ENCODE peak calls at places on chromosomes 16 and 17, in six cellular contexts. L is tibial artery, W is HCT116, O is HFFc6, E is AG09319, A is heart right ventricle. U is an unnamed sample.

GRCh38 chr16:54998834-54999233 is 68.2 kb downstream of the IRX5 start:
- DNase-seq in L (no peak), W (no peak), O (no peak), E (no peak), A (no peak), U (no peak)

GRCh38 chr17:50127661-50128361 is 2.1 kb downstream of the SAMD14 start:
- DNase-seq in L (no peak), W (no peak), O (no peak), E (no peak), A (no peak), U (no peak)

GRCh38 chr16:11445486-11445885 is 100.2 kb downstream of the RMI2 start:
- DNase-seq in L (no peak), W (no peak), O (no peak), E (no peak), A (no peak), U (no peak)

GRCh38 chr17:47388825-47389224 is 65.1 kb downstream of the EFCAB13 start:
- DNase-seq in L (no peak), W (no peak), O (no peak), E (no peak), A (no peak), U (no peak)

GRCh38 chr16:50263940-50264929 is 2.1 kb upstream of the ADCY7 start:
- DNase-seq in L (no peak), W (no peak), O (no peak), E (no peak), A (no peak), U (no peak)

GRCh38 chr17:31058958-31059357 is 35.8 kb upstream of the NF1 start:
- DNase-seq in L (no peak), W (no peak), O (no peak), E (no peak), A (no peak), U (no peak)

GRCh38 chr17:40298726-40299125 is 10.3 kb upstream of the RARA start:
- DNase-seq in L (no peak), W (no peak), O (peak; percentile 46), E (no peak), A (no peak), U (no peak)

GRCh38 chr16:450800-451512 is 25.5 kb downstream of the RAB11FIP3 start:
- DNase-seq in L (no peak), W (no peak), O (no peak), E (no peak), A (no peak), U (no peak)

GRCh38 chr17:54353789-54354525 is 531.2 kb downstream of the KIF2B start:
- DNase-seq in L (no peak), W (no peak), O (no peak), E (no peak), A (no peak), U (no peak)

GRCh38 chr16:21301168-21301894 is 23.2 kb upstream of the CRYM start:
- DNase-seq in L (peak; percentile 81), W (peak; percentile 82), O (peak; percentile 57), E (no peak), A (peak; percentile 61), U (no peak)

GRCh38 chr17:1931759-1932579 is 93.2 kb downstream of the RTN4RL1 start:
- DNase-seq in L (no peak), W (no peak), O (no peak), E (no peak), A (peak; percentile 25), U (no peak)

GRCh38 chr17:67528751-67529436 is 151.8 kb downstream of the PITPNC1 start:
- DNase-seq in L (peak; percentile 71), W (peak; percentile 84), O (peak; percentile 93), E (peak; percentile 63), A (peak; percentile 74), U (peak; percentile 52)

GRCh38 chr16:23131841-23132576 is 17.2 kb downstream of the USP31 start:
- DNase-seq in L (no peak), W (no peak), O (no peak), E (no peak), A (no peak), U (no peak)

GRCh38 chr17:1621273-1621954 is 7.2 kb downstream of the SLC43A2 start:
- DNase-seq in L (no peak), W (no peak), O (no peak), E (no peak), A (no peak), U (no peak)

GRCh38 chr16:17828012-17828411 is 357.3 kb upstream of the XYLT1 start:
- DNase-seq in L (no peak), W (no peak), O (peak; percentile 84), E (peak; percentile 34), A (no peak), U (peak; percentile 87)

GRCh38 chr16:67425046-67425445 is 5.9 kb upstream of the HSD11B2 start:
- DNase-seq in L (no peak), W (no peak), O (no peak), E (no peak), A (no peak), U (no peak)

GRCh38 chr17:19384723-19385391 is 2.1 kb downstream of the MFAP4 start:
- DNase-seq in L (peak; percentile 94), W (no peak), O (peak; percentile 46), E (peak; percentile 90), A (peak; percentile 82), U (peak; percentile 79)

GRCh38 chr16:72111653-72112451 is 18.2 kb downstream of the DHX38 start:
- DNase-seq in L (no peak), W (no peak), O (no peak), E (no peak), A (no peak), U (no peak)

GRCh38 chr17:44916059-44916780 is 920 bp upstream of the GFAP start:
- DNase-seq in L (no peak), W (no peak), O (no peak), E (no peak), A (no peak), U (no peak)

GRCh38 chr17:83160443-83161297 is 81.3 kb downstream of the METRNL start:
- DNase-seq in L (no peak), W (no peak), O (no peak), E (no peak), A (no peak), U (no peak)

GRCh38 chr16:67504190-67505021 is 21.1 kb upstream of the AGRP start:
- DNase-seq in L (peak; percentile 73), W (no peak), O (no peak), E (no peak), A (peak; percentile 54), U (no peak)

GRCh38 chr17:40556198-40556661 is 9.0 kb downstream of the CCR7 start:
- DNase-seq in L (no peak), W (no peak), O (no peak), E (no peak), A (no peak), U (no peak)

GRCh38 chr17:64004218-64004770 is 6.1 kb downstream of the PRR29 start:
- DNase-seq in L (no peak), W (no peak), O (no peak), E (no peak), A (no peak), U (no peak)

GRCh38 chr17:19014628-19015215 is 10.2 kb upstream of the FAM83G start:
- DNase-seq in L (no peak), W (no peak), O (no peak), E (no peak), A (no peak), U (no peak)

GRCh38 chr17:13671771-13672170 is 70.0 kb upstream of the HS3ST3A1 start:
- DNase-seq in L (no peak), W (no peak), O (no peak), E (no peak), A (no peak), U (no peak)

GRCh38 chr17:82492647-82493516 is 26.6 kb upstream of the FOXK2 start:
- DNase-seq in L (no peak), W (no peak), O (peak; percentile 66), E (no peak), A (no peak), U (no peak)

GRCh38 chr16:11072420-11073153 is 128.2 kb downstream of the CLEC16A start:
- DNase-seq in L (no peak), W (no peak), O (no peak), E (no peak), A (no peak), U (no peak)

GRCh38 chr17:33927732-33928133 is 327.4 kb upstream of the CCL2 start:
- DNase-seq in L (no peak), W (no peak), O (no peak), E (no peak), A (no peak), U (no peak)
- TF ChIP-seq CTCF in L (no peak), W (no peak), O (no peak), E (no peak), A (peak; percentile 53), U (no peak)

DNA sequence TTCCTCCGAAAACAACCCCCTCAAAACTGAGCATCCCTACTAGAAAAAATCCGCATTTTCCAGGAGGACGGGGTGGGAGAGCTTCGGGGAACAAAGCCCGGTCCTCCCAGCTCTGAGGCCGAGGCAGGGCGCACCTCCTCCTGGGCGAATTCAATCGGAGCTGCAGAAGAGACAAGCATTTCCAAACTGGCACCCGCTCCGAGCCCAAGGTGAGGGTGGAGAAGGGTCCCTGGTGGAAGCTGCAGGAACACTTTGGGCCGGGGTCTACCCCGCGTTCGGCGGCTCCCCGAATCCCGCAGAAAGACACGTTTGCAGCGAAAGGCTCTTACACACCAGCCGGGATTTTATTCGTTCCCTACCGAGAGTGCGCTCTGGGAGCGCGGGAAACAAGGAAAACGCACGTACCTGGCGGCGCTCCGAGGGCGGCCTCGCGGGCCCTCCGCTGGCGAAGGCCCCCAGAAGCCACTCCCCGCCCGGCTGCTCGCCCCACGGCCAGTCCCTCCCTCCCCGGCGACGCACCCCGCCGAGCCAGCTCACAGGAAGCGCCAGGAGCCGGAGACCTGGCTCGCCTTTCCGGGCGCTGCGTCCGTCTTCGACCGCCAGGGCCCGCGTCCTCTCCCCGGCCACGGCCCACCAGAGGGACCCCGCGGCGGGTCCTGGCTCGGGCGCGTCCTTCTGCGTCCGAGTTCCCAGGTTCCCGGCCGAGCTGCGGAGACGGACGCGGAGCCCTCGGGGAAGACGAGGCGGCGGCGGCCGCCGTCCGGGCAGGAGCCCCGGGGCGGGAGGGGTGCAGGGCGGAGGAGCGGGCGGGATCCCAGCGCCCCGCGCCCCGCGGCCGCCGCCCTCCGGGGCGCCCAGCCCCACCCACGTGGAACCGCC is 49.8 kb upstream of the BAHCC1 start:
- DNase-seq in L (peak; percentile 88), W (no peak), O (peak; percentile 93), E (peak; percentile 80), A (peak; percentile 89), U (peak; percentile 46)
- TF ChIP-seq CTCF in L (peak; percentile 63), W (no peak), O (peak; percentile 63), E (peak; percentile 7), A (peak; percentile 33), U (peak; percentile 29)

DNA sequence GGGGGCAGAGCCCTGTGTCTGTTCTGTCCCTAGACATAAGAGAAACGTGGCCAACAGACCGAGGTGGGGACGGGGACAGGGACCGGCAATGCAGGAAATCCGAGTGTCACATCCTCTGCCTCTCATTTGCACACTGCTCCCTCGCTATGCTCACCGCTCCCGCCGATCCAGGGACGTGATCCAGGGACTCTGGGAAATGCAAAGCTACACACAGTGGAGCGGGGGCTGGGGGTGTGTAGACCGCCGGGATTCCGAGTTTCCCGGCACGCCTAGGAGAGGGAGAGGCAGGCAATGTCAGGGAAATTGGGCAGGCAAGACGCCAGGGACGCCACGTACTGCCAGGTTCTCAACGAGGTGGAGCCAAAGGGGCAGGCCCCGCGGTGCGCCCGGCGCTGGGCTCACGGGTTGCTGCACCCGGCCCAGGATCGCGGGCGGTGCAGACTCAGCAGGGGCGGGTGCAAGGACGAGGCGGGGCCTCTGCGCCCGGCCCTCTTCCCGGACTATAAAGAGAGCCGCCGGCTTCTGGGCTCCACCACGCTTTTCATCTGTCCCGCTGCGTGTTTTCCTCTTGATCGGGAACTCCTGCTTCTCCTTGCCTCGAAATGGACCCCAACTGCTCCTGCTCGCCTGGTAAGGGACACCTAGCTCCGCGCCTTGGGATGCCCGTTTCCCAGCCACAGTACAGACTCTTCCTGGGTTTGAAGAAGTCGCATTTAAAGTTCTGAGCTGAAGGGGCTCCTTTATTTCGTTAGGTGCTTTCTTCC is at the start of gene MT1X:
- DNase-seq in L (peak; percentile 94), W (peak; percentile 81), O (peak; percentile 77), E (peak; percentile 63), A (peak; percentile 88), U (peak; percentile 48)
- TF ChIP-seq CTCF in L (no peak), W (no peak), O (no peak), E (no peak), A (no peak), U (no peak)

GRCh38 chr16:29809850-29810698 is 1.9 kb upstream of the PRRT2 start:
- DNase-seq in L (no peak), W (no peak), O (no peak), E (no peak), A (peak; percentile 31), U (no peak)
- TF ChIP-seq CTCF in L (no peak), W (no peak), O (no peak), E (no peak), A (no peak), U (no peak)

U was measured in AG09309.